ENCODE peak calls at places on chromosomes 16 and 17, in eight cellular contexts. One of them, this sample, is unnamed.

GRCh38 chr17:48526986-48527741 is 3.6 kb downstream of the HOXB1 start:
- DNase-seq in tibial nerve: no peak
- DNase-seq in A549: no peak
- DNase-seq in ovary: no peak
- DNase-seq in K562: no peak
- DNase-seq in esophagus muscularis mucosa: no peak
- DNase-seq in HepG2: no peak
- DNase-seq in stomach: no peak
- DNase-seq in this sample: no peak

GRCh38 chr16:89615596-89616090 is 2.2 kb downstream of the DPEP1 start:
- DNase-seq in tibial nerve: no peak
- DNase-seq in A549: peak; percentile 47
- DNase-seq in ovary: no peak
- DNase-seq in K562: peak; percentile 65
- DNase-seq in esophagus muscularis mucosa: no peak
- DNase-seq in HepG2: no peak
- DNase-seq in stomach: peak; percentile 47
- DNase-seq in this sample: peak; percentile 30

GRCh38 chr16:85037050-85037410 is 9.4 kb downstream of the KIAA0513 start:
- DNase-seq in tibial nerve: peak; percentile 21
- DNase-seq in A549: no peak
- DNase-seq in ovary: no peak
- DNase-seq in K562: peak; percentile 48
- DNase-seq in esophagus muscularis mucosa: no peak
- DNase-seq in HepG2: no peak
- DNase-seq in stomach: no peak
- DNase-seq in this sample: no peak

GRCh38 chr16:64615647-64616280 is 506.1 kb downstream of the CDH11 start:
- DNase-seq in tibial nerve: no peak
- DNase-seq in A549: no peak
- DNase-seq in ovary: no peak
- DNase-seq in K562: no peak
- DNase-seq in esophagus muscularis mucosa: no peak
- DNase-seq in HepG2: no peak
- DNase-seq in stomach: no peak
- DNase-seq in this sample: no peak

GRCh38 chr16:54193656-54194007 is 93.0 kb downstream of the IRX3 start:
- DNase-seq in tibial nerve: peak; percentile 65
- DNase-seq in A549: peak; percentile 47
- DNase-seq in ovary: peak; percentile 22
- DNase-seq in K562: peak; percentile 75
- DNase-seq in esophagus muscularis mucosa: no peak
- DNase-seq in HepG2: peak; percentile 58
- DNase-seq in stomach: peak; percentile 82
- DNase-seq in this sample: peak; percentile 54

GRCh38 chr16:70694088-70694487 is 8.2 kb upstream of the MTSS2 start:
- DNase-seq in tibial nerve: no peak
- DNase-seq in A549: peak; percentile 95
- DNase-seq in ovary: no peak
- DNase-seq in K562: no peak
- DNase-seq in esophagus muscularis mucosa: no peak
- DNase-seq in HepG2: no peak
- DNase-seq in stomach: no peak
- DNase-seq in this sample: peak; percentile 41

GRCh38 chr16:80462902-80463301 is 77.9 kb upstream of the DYNLRB2 start:
- DNase-seq in tibial nerve: no peak
- DNase-seq in A549: no peak
- DNase-seq in ovary: no peak
- DNase-seq in K562: no peak
- DNase-seq in esophagus muscularis mucosa: no peak
- DNase-seq in HepG2: peak; percentile 29
- DNase-seq in stomach: peak; percentile 43
- DNase-seq in this sample: peak; percentile 13

GRCh38 chr17:36544049-36544319 is 735 bp upstream of the GGNBP2 start:
- DNase-seq in tibial nerve: no peak
- DNase-seq in A549: peak; percentile 46
- DNase-seq in ovary: no peak
- DNase-seq in K562: no peak
- DNase-seq in esophagus muscularis mucosa: no peak
- DNase-seq in HepG2: peak; percentile 14
- DNase-seq in stomach: peak; percentile 47
- DNase-seq in this sample: no peak

GRCh38 chr17:1880851-1881630 is 51.2 kb downstream of the RPA1 start:
- DNase-seq in tibial nerve: no peak
- DNase-seq in A549: no peak
- DNase-seq in ovary: no peak
- DNase-seq in K562: no peak
- DNase-seq in esophagus muscularis mucosa: no peak
- DNase-seq in HepG2: no peak
- DNase-seq in stomach: no peak
- DNase-seq in this sample: no peak

GRCh38 chr16:10093564-10093963 is 88.7 kb downstream of the GRIN2A start:
- DNase-seq in tibial nerve: no peak
- DNase-seq in A549: no peak
- DNase-seq in ovary: no peak
- DNase-seq in K562: no peak
- DNase-seq in esophagus muscularis mucosa: no peak
- DNase-seq in HepG2: no peak
- DNase-seq in stomach: no peak
- DNase-seq in this sample: no peak

GRCh38 chr17:76331083-76331482 is 22.6 kb downstream of the PRPSAP1 start:
- DNase-seq in tibial nerve: no peak
- DNase-seq in A549: no peak
- DNase-seq in ovary: no peak
- DNase-seq in K562: no peak
- DNase-seq in esophagus muscularis mucosa: no peak
- DNase-seq in HepG2: no peak
- DNase-seq in stomach: no peak
- DNase-seq in this sample: no peak

GRCh38 chr17:7883781-7884386 is 4.7 kb upstream of the CHD3 start:
- DNase-seq in tibial nerve: no peak
- DNase-seq in A549: peak; percentile 57
- DNase-seq in ovary: no peak
- DNase-seq in K562: peak; percentile 37
- DNase-seq in esophagus muscularis mucosa: no peak
- DNase-seq in HepG2: no peak
- DNase-seq in stomach: no peak
- DNase-seq in this sample: no peak

GRCh38 chr16:17266606-17267313 is 204.0 kb downstream of the XYLT1 start:
- DNase-seq in tibial nerve: no peak
- DNase-seq in A549: no peak
- DNase-seq in ovary: peak; percentile 81
- DNase-seq in K562: no peak
- DNase-seq in esophagus muscularis mucosa: no peak
- DNase-seq in HepG2: no peak
- DNase-seq in stomach: peak; percentile 86
- DNase-seq in this sample: peak; percentile 89

GRCh38 chr17:28878981-28879380 is 18.6 kb downstream of the FLOT2 start:
- DNase-seq in tibial nerve: no peak
- DNase-seq in A549: peak; percentile 90
- DNase-seq in ovary: no peak
- DNase-seq in K562: peak; percentile 86
- DNase-seq in esophagus muscularis mucosa: no peak
- DNase-seq in HepG2: peak; percentile 57
- DNase-seq in stomach: peak; percentile 35
- DNase-seq in this sample: no peak

GRCh38 chr16:72384651-72385050 is 212.7 kb upstream of the PMFBP1 start:
- DNase-seq in tibial nerve: no peak
- DNase-seq in A549: no peak
- DNase-seq in ovary: no peak
- DNase-seq in K562: no peak
- DNase-seq in esophagus muscularis mucosa: no peak
- DNase-seq in HepG2: no peak
- DNase-seq in stomach: no peak
- DNase-seq in this sample: no peak
- H3K9me3 ChIP-seq in tibial nerve: peaks cover 6% of the 10 kb centered on the region
- H3K9me3 ChIP-seq in A549: peaks cover 10% of the 10 kb centered on the region
- H3K9me3 ChIP-seq in ovary: no peaks in the 10 kb centered on the region
- H3K9me3 ChIP-seq in K562: no peaks in the 10 kb centered on the region
- H3K9me3 ChIP-seq in esophagus muscularis mucosa: no peaks in the 10 kb centered on the region
- H3K9me3 ChIP-seq in HepG2: peaks cover 17% of the 10 kb centered on the region
- H3K9me3 ChIP-seq in stomach: peaks cover 23% of the 10 kb centered on the region
- H3K9me3 ChIP-seq in this sample: peaks cover 23% of the 10 kb centered on the region

GRCh38 chr16:12704492-12705111 is 99.1 kb downstream of the CPPED1 start:
- DNase-seq in tibial nerve: no peak
- DNase-seq in A549: no peak
- DNase-seq in ovary: no peak
- DNase-seq in K562: no peak
- DNase-seq in esophagus muscularis mucosa: no peak
- DNase-seq in HepG2: no peak
- DNase-seq in stomach: no peak
- DNase-seq in this sample: no peak

GRCh38 chr16:12703935-12704334 is 99.8 kb downstream of the CPPED1 start:
- DNase-seq in tibial nerve: no peak
- DNase-seq in A549: no peak
- DNase-seq in ovary: no peak
- DNase-seq in K562: no peak
- DNase-seq in esophagus muscularis mucosa: no peak
- DNase-seq in HepG2: no peak
- DNase-seq in stomach: no peak
- DNase-seq in this sample: no peak

GRCh38 chr16:12695454-12695853 is 108.2 kb downstream of the CPPED1 start:
- DNase-seq in tibial nerve: no peak
- DNase-seq in A549: no peak
- DNase-seq in ovary: no peak
- DNase-seq in K562: no peak
- DNase-seq in esophagus muscularis mucosa: no peak
- DNase-seq in HepG2: no peak
- DNase-seq in stomach: no peak
- DNase-seq in this sample: no peak

GRCh38 chr16:12697437-12697836 is 106.2 kb downstream of the CPPED1 start:
- DNase-seq in tibial nerve: no peak
- DNase-seq in A549: no peak
- DNase-seq in ovary: no peak
- DNase-seq in K562: no peak
- DNase-seq in esophagus muscularis mucosa: no peak
- DNase-seq in HepG2: no peak
- DNase-seq in stomach: no peak
- DNase-seq in this sample: no peak

DNA sequence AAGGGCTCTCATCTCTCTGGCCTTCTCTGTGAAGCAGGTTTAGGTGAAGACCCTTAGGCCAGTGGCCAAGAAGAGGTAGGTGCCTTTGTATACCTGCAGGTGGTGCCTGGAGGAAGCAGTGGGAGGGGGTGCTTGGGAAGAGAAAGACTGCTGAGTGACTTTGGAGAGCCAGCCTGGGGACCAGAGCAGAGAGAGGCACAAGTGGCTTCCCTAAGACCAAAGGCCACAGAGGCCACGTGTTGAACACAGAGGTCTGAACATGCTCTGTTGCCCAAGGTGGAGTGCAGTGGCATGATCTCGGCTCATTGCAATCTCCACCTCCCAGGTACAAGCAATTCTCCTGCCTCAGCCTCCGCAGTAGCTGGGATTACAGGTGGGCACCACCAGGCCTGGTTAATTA is 103.5 kb downstream of the CPPED1 start:
- DNase-seq in tibial nerve: no peak
- DNase-seq in A549: no peak
- DNase-seq in ovary: no peak
- DNase-seq in K562: no peak
- DNase-seq in esophagus muscularis mucosa: no peak
- DNase-seq in HepG2: no peak
- DNase-seq in stomach: no peak
- DNase-seq in this sample: no peak
- TF ChIP-seq EP300 in tibial nerve: no peak
- TF ChIP-seq EP300 in A549: no peak
- TF ChIP-seq EP300 in ovary: no peak
- TF ChIP-seq EP300 in K562: no peak
- TF ChIP-seq EP300 in esophagus muscularis mucosa: no peak
- TF ChIP-seq EP300 in HepG2: no peak
- TF ChIP-seq EP300 in stomach: no peak
- TF ChIP-seq EP300 in this sample: no peak

GRCh38 chr17:59702304-59702703 is 4.9 kb downstream of the PTRH2 start:
- DNase-seq in tibial nerve: no peak
- DNase-seq in A549: no peak
- DNase-seq in ovary: no peak
- DNase-seq in K562: peak; percentile 54
- DNase-seq in esophagus muscularis mucosa: no peak
- DNase-seq in HepG2: no peak
- DNase-seq in stomach: no peak
- DNase-seq in this sample: no peak

GRCh38 chr17:59707971-59708425 is 544 bp downstream of the VMP1 start:
- DNase-seq in tibial nerve: no peak
- DNase-seq in A549: peak; percentile 40
- DNase-seq in ovary: no peak
- DNase-seq in K562: no peak
- DNase-seq in esophagus muscularis mucosa: no peak
- DNase-seq in HepG2: no peak
- DNase-seq in stomach: no peak
- DNase-seq in this sample: no peak

GRCh38 chr17:59711936-59712335 is 4.5 kb downstream of the VMP1 start:
- DNase-seq in tibial nerve: no peak
- DNase-seq in A549: no peak
- DNase-seq in ovary: no peak
- DNase-seq in K562: no peak
- DNase-seq in esophagus muscularis mucosa: no peak
- DNase-seq in HepG2: no peak
- DNase-seq in stomach: no peak
- DNase-seq in this sample: no peak

GRCh38 chr17:59706900-59707181 is 389 bp downstream of the PTRH2 start:
- DNase-seq in tibial nerve: no peak
- DNase-seq in A549: no peak
- DNase-seq in ovary: no peak
- DNase-seq in K562: no peak
- DNase-seq in esophagus muscularis mucosa: no peak
- DNase-seq in HepG2: no peak
- DNase-seq in stomach: no peak
- DNase-seq in this sample: no peak

GRCh38 chr17:59707182-59707970 is at the start of the genes PTRH2 and VMP1:
- DNase-seq in tibial nerve: peak; percentile 95
- DNase-seq in A549: peak; percentile 100
- DNase-seq in ovary: peak; percentile 97
- DNase-seq in K562: peak; percentile 94
- DNase-seq in esophagus muscularis mucosa: peak; percentile 99
- DNase-seq in HepG2: peak; percentile 100
- DNase-seq in stomach: peak; percentile 98
- DNase-seq in this sample: peak; percentile 98
- H3K4me1 ChIP-seq in tibial nerve: peaks cover 28% of the 10 kb centered on the region
- H3K4me1 ChIP-seq in A549: peaks cover 44% of the 10 kb centered on the region
- H3K4me1 ChIP-seq in ovary: peaks cover 8% of the 10 kb centered on the region
- H3K4me1 ChIP-seq in K562: peaks cover 17% of the 10 kb centered on the region
- H3K4me1 ChIP-seq in esophagus muscularis mucosa: peaks cover 52% of the 10 kb centered on the region
- H3K4me1 ChIP-seq in HepG2: peaks cover 75% of the 10 kb centered on the region
- H3K4me1 ChIP-seq in stomach: peaks cover 30% of the 10 kb centered on the region
- H3K4me1 ChIP-seq in this sample: peaks cover 34% of the 10 kb centered on the region

DNA sequence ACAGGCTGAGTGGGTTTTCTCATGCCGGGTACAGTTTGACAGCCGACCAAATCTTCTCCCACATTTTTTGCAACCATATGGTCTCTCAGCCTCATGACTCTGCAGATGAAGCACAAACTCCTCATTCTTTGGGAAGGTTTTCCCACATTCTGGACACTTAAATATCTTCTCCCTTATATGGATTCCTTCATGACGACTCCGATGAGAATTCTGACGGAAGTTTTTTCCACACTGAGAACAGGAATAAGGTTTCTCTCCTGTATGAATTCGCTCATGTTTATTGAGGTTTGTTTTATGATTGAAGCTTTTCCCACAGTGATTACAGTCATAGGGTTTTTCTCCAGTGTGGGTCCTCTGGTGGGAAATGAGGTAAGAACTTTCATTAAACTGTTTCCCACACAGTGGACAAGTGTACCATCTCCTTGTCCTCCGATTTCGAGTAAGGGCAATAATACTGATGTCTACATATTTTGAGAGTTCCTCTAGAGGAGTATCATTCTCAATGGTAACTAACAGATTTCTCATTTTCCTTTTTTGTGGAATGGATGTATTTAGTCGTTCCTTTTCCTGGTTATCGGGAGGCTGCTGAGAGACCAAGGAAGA is 10.9 kb downstream of the ZNF200 start:
- DNase-seq in tibial nerve: no peak
- DNase-seq in A549: no peak
- DNase-seq in ovary: no peak
- DNase-seq in K562: no peak
- DNase-seq in esophagus muscularis mucosa: no peak
- DNase-seq in HepG2: no peak
- DNase-seq in stomach: no peak
- DNase-seq in this sample: no peak
- H3K9me3 ChIP-seq in tibial nerve: peaks cover 13% of the 10 kb centered on the region
- H3K9me3 ChIP-seq in A549: peaks cover 97% of the 10 kb centered on the region
- H3K9me3 ChIP-seq in ovary: peaks cover 5% of the 10 kb centered on the region
- H3K9me3 ChIP-seq in K562: peaks cover 29% of the 10 kb centered on the region
- H3K9me3 ChIP-seq in esophagus muscularis mucosa: peaks cover 22% of the 10 kb centered on the region
- H3K9me3 ChIP-seq in HepG2: no peaks in the 10 kb centered on the region
- H3K9me3 ChIP-seq in stomach: peaks cover 99% of the 10 kb centered on the region
- H3K9me3 ChIP-seq in this sample: peaks cover 84% of the 10 kb centered on the region

This sample was measured in transverse colon.